ENCODE peak calls at places on chromosome 4, in four cellular contexts. B, H, E and X are unnamed samples.

GRCh38 chr4:154490261-154490588 is 1.4 kb downstream of the DCHS2 start:
- DNase-seq in B (no peak), H (no peak), E (no peak), X (no peak)

GRCh38 chr4:150070464-150071170 is 7.6 kb upstream of the DCLK2 start:
- DNase-seq in B (no peak), H (no peak), E (no peak), X (peak)

GRCh38 chr4:158496030-158496741 is 25.5 kb upstream of the RXFP1 start:
- DNase-seq in B (peak), H (no peak), E (peak), X (peak)

GRCh38 chr4:13980317-13980716 is 352.8 kb upstream of the BOD1L1 start:
- DNase-seq in B (no peak), H (no peak), E (no peak), X (no peak)

GRCh38 chr4:24742773-24743676 is 52.3 kb upstream of the SOD3 start:
- DNase-seq in B (no peak), H (no peak), E (no peak), X (no peak)

GRCh38 chr4:10898072-10898471 is 213.5 kb upstream of the CLNK start:
- DNase-seq in B (no peak), H (no peak), E (no peak), X (no peak)

GRCh38 chr4:156970501-156971167 is 965 bp downstream of the PDGFC start:
- DNase-seq in B (no peak), H (no peak), E (peak), X (peak)

GRCh38 chr4:128130621-128131020 is 69.5 kb downstream of the LARP1B start:
- DNase-seq in B (no peak), H (no peak), E (no peak), X (no peak)

GRCh38 chr4:54231419-54232150 is 2.5 kb downstream of the PDGFRA start:
- DNase-seq in B (no peak), H (no peak), E (no peak), X (no peak)

GRCh38 chr4:188254211-188254610 is 115.0 kb downstream of the TRIML1 start:
- DNase-seq in B (no peak), H (no peak), E (no peak), X (no peak)

GRCh38 chr4:21790437-21791029 is 158.0 kb downstream of the KCNIP4 start:
- DNase-seq in B (peak), H (no peak), E (no peak), X (no peak)

GRCh38 chr4:40842725-40843401 is 93.1 kb downstream of the NSUN7 start:
- DNase-seq in B (no peak), H (no peak), E (peak), X (no peak)

GRCh38 chr4:1590244-1590643 is 93.9 kb downstream of the FAM53A start:
- DNase-seq in B (peak), H (no peak), E (no peak), X (no peak)

GRCh38 chr4:138449938-138450337 is 207.8 kb upstream of the SLC7A11 start:
- DNase-seq in B (no peak), H (no peak), E (no peak), X (no peak)

DNA sequence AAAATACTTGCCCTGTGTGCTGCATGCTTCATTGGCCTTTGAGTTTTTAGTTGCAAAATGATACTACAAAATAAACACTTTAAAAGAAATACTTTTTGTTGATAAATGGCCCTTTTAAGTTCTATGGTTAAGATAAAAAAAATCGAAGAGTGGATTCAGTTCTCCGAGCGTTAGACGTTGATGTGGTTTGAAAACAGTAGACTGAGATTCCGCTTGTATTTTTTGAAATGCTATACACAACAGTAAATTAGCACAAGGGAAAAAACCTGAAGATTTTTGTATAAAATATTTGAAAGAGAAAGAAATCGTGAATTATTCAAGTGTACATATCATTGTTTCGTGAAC is 1.4 kb downstream of the BMP2K start:
- DNase-seq in B (no peak), H (no peak), E (no peak), X (no peak)
- TF ChIP-seq SP1 in B (no peak), H (no peak), E (no peak), X (no peak)

GRCh38 chr4:73170518-73171198 is 87.9 kb downstream of the ANKRD17 start:
- DNase-seq in B (no peak), H (no peak), E (no peak), X (no peak)

GRCh38 chr4:73166212-73166611 is 92.4 kb downstream of the ANKRD17 start:
- DNase-seq in B (no peak), H (no peak), E (no peak), X (no peak)

GRCh38 chr4:73172166-73172565 is 86.4 kb downstream of the ANKRD17 start:
- DNase-seq in B (no peak), H (no peak), E (no peak), X (no peak)
- TF ChIP-seq FOXM1 in B (no peak), H (no peak), E (no peak), X (no peak)

DNA sequence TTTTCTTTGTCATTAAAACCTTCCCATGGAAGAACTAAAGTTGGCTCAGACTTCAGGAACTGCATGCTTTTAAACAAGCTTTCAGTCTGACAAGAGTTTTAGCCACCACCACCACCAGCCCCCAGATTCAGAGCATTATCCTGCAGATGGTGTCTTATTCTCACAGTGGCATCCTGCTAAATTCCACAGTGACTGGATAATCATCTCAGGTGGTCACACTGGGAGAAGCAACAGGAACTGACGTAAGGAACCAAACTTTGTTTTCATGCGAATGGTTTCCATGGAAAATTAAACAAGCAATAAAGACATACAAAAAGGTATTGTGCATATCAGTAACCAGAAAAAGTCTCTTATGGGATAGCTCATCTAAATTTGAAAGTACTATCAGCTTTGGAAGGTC is 370.7 kb downstream of the FBXW7 start:
- DNase-seq in B (no peak), H (no peak), E (no peak), X (no peak)
- TF ChIP-seq SP1 in B (no peak), H (no peak), E (no peak), X (no peak)

GRCh38 chr4:87108142-87108546 is 112.3 kb downstream of the KLHL8 start:
- DNase-seq in B (no peak), H (no peak), E (no peak), X (no peak)
- TF ChIP-seq FOXM1 in B (no peak), H (no peak), E (no peak), X (no peak)

GRCh38 chr4:91471280-91471679 is 832.5 kb upstream of the GRID2 start:
- DNase-seq in B (no peak), H (no peak), E (no peak), X (peak)
- TF ChIP-seq SP1 in B (no peak), H (no peak), E (no peak), X (no peak)